ENCODE peak calls at places on chromosomes 1 and 21, in six cellular contexts. One of them, this sample, is unnamed.
A peak's percentile ranks its signal among the peaks of the same experiment; 100 is the strongest.

GRCh38 chr1:180849031-180849775 is 63.5 kb upstream of the KIAA1614 start:
- DNase-seq in spleen: no peak
- DNase-seq in pancreas: no peak
- DNase-seq in SK-N-SH: no peak
- DNase-seq in heart right ventricle: no peak
- DNase-seq in mesendoderm: no peak
- DNase-seq in this sample: no peak

GRCh38 chr1:31639543-31639942 is 5.1 kb downstream of the PEF1 start:
- DNase-seq in SK-N-SH: no peak
- DNase-seq in mesendoderm: no peak
- DNase-seq in heart right ventricle: no peak
- DNase-seq in spleen: no peak
- DNase-seq in pancreas: no peak
- DNase-seq in this sample: no peak

GRCh38 chr1:208829601-208830000 is 585.4 kb upstream of the PLXNA2 start:
- DNase-seq in SK-N-SH: no peak
- DNase-seq in spleen: no peak
- DNase-seq in mesendoderm: no peak
- DNase-seq in heart right ventricle: no peak
- DNase-seq in pancreas: no peak
- DNase-seq in this sample: no peak

GRCh38 chr1:211529453-211529852 is 37.5 kb upstream of the RD3 start:
- DNase-seq in SK-N-SH: no peak
- DNase-seq in spleen: no peak
- DNase-seq in mesendoderm: no peak
- DNase-seq in pancreas: no peak
- DNase-seq in heart right ventricle: no peak
- DNase-seq in this sample: no peak

GRCh38 chr1:228341814-228342626 is 64.6 kb downstream of the TRIM11 start:
- DNase-seq in SK-N-SH: no peak
- DNase-seq in heart right ventricle: no peak
- DNase-seq in pancreas: peak; percentile 12
- DNase-seq in mesendoderm: no peak
- DNase-seq in spleen: peak; percentile 59
- DNase-seq in this sample: peak; percentile 59

GRCh38 chr1:119744598-119744942 is 24.1 kb downstream of the HMGCS2 start:
- DNase-seq in mesendoderm: no peak
- DNase-seq in spleen: no peak
- DNase-seq in pancreas: no peak
- DNase-seq in SK-N-SH: no peak
- DNase-seq in heart right ventricle: no peak
- DNase-seq in this sample: no peak

GRCh38 chr1:221987860-221988520 is 246.1 kb upstream of the DUSP10 start:
- DNase-seq in spleen: no peak
- DNase-seq in pancreas: no peak
- DNase-seq in mesendoderm: peak; percentile 45
- DNase-seq in heart right ventricle: no peak
- DNase-seq in SK-N-SH: no peak
- DNase-seq in this sample: no peak

GRCh38 chr1:85058781-85059180 is 10.5 kb upstream of the MCOLN3 start:
- DNase-seq in SK-N-SH: no peak
- DNase-seq in heart right ventricle: no peak
- DNase-seq in pancreas: no peak
- DNase-seq in mesendoderm: no peak
- DNase-seq in spleen: no peak
- DNase-seq in this sample: no peak

GRCh38 chr21:29660047-29660720 is 279.6 kb downstream of the GRIK1 start:
- DNase-seq in heart right ventricle: no peak
- DNase-seq in SK-N-SH: no peak
- DNase-seq in spleen: no peak
- DNase-seq in mesendoderm: no peak
- DNase-seq in pancreas: no peak
- DNase-seq in this sample: no peak

GRCh38 chr1:197224160-197224559 is 43.9 kb upstream of the CRB1 start:
- DNase-seq in heart right ventricle: no peak
- DNase-seq in pancreas: no peak
- DNase-seq in mesendoderm: no peak
- DNase-seq in spleen: no peak
- DNase-seq in SK-N-SH: peak; percentile 13
- DNase-seq in this sample: no peak

GRCh38 chr1:218665216-218665615 is 320.1 kb downstream of the TGFB2 start:
- DNase-seq in SK-N-SH: no peak
- DNase-seq in pancreas: no peak
- DNase-seq in mesendoderm: no peak
- DNase-seq in heart right ventricle: peak; percentile 34
- DNase-seq in spleen: no peak
- DNase-seq in this sample: no peak

GRCh38 chr21:26070822-26071425 is 99.6 kb downstream of the APP start:
- DNase-seq in pancreas: no peak
- DNase-seq in heart right ventricle: peak; percentile 38
- DNase-seq in spleen: no peak
- DNase-seq in mesendoderm: peak; percentile 76
- DNase-seq in SK-N-SH: peak; percentile 28
- DNase-seq in this sample: no peak

GRCh38 chr1:212749924-212750535 is 41.5 kb downstream of the NSL1 start:
- DNase-seq in spleen: no peak
- DNase-seq in SK-N-SH: peak; percentile 65
- DNase-seq in pancreas: no peak
- DNase-seq in heart right ventricle: no peak
- DNase-seq in mesendoderm: peak; percentile 81
- DNase-seq in this sample: no peak

DNA sequence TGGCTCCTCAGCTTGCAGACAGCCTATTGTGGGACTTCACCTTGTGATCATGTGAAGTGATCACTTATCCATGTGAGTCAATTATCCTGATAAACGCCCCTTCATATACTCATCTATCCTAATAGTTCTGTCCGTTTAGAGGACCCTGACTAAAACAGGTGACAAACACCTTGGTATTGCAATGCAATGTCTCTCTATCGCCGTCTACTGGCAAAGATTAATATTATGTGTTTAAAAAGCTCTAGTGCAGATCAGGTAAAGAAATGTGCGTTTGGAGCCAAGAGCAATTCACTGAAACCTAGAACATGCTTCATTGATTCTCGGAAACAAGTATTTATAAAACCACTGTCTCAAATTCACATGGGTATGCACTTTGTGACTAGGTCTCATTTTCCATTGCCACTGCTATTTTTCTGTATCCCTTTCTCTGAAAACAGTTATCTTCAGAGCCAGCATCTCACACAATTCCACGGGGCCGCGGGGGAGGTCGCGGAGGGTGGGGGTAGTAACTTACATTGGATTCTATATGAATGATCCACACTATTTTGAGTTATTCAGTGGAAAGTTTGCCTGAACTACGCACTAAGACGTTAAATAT is 554.6 kb upstream of the NCAM2 start:
- DNase-seq in spleen: no peak
- DNase-seq in mesendoderm: peak; percentile 51
- DNase-seq in heart right ventricle: no peak
- DNase-seq in pancreas: no peak
- DNase-seq in SK-N-SH: peak; percentile 25
- DNase-seq in this sample: no peak
- H3K27me3 ChIP-seq in spleen: no peaks in the 10 kb centered on the region
- H3K27me3 ChIP-seq in mesendoderm: no peaks in the 10 kb centered on the region
- H3K27me3 ChIP-seq in heart right ventricle: no peaks in the 10 kb centered on the region
- H3K27me3 ChIP-seq in pancreas: no peaks in the 10 kb centered on the region
- H3K27me3 ChIP-seq in SK-N-SH: no peaks in the 10 kb centered on the region
- H3K27me3 ChIP-seq in this sample: no peaks in the 10 kb centered on the region

DNA sequence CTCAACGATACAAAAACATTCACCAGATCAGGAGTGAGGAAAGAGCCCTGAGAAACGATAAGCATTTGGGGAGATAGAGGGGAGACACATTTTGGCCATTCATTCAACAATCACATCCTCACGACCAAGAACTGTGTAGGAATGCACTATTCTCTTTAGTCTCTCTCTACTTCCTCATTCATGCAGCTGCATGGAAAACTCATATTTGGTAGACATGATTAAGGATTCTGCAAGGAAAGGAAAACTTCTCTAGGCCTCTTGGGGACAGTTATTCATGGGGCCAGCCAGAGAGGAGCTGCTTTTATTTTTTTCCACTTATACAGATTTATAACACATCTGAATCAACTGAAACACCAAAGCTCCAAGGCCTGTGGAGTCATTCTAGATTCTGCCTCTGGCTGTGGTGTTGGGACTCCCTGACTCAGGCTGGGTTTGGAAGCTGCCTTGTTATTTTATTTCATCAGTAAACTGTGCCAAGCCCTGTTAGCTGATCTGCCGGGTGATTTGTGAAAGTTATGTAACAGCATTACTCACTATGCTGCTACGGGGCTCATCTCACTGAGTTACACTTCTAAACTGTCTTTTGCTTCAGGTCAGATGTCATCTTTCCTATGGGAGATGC is 83.8 kb upstream of the EDEM3 start:
- DNase-seq in mesendoderm: no peak
- DNase-seq in pancreas: no peak
- DNase-seq in spleen: no peak
- DNase-seq in SK-N-SH: peak; percentile 9
- DNase-seq in heart right ventricle: peak; percentile 61
- DNase-seq in this sample: no peak
- H3K27ac ChIP-seq in mesendoderm: no peak overlapping the region
- H3K27ac ChIP-seq in pancreas: peak overlapping the region; percentile 30
- H3K27ac ChIP-seq in spleen: no peak overlapping the region
- H3K27ac ChIP-seq in SK-N-SH: peak overlapping the region; percentile 81
- H3K27ac ChIP-seq in heart right ventricle: peak overlapping the region; percentile 69
- H3K27ac ChIP-seq in this sample: no peak overlapping the region

DNA sequence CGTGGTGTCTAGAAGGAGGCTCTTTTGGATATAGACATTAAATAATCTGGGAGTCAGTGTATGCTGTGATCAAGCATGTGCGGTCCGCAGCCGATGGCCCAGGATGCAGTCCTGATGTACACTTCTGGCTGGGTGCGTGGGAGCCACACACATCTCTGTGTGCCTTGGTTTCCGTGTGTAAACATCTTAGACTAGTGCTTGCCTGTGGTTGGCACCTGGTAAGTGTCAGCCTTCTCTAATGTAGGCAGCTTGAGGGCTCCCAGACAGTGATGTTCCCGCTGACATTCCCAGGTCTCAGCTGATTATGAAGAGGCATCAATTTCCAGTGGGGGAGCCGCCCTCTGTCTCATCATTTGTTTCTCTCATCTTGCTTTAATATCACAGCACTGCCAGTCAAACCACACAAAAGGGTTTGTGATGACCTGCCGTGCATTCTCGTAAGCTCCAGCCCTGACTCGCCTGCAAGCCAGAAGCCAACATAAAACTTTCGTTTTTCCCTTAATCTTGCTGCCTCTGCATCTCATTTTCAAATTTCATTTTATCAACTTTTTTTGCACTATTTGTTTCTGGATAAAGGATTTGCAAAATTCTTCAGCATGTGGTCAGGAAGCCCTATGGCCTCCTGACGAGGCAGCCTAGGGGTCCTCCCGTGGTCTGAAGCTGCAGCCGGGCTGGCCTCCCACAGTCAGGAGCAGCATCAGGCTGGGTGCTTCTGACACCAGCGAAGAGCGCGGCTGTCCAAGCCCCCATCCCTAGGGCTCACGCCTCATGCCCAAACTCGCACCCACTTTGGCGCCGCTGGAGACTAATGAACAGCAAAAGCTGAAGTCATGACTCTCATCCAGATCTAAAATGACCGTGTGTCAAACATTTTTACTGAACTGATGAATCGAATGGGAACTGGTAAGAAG is 28.1 kb downstream of the PDE9A start:
- DNase-seq in SK-N-SH: no peak
- DNase-seq in mesendoderm: no peak
- DNase-seq in spleen: peak; percentile 54
- DNase-seq in pancreas: no peak
- DNase-seq in heart right ventricle: no peak
- DNase-seq in this sample: peak; percentile 68
- H3K27me3 ChIP-seq in SK-N-SH: no peaks in the 10 kb centered on the region
- H3K27me3 ChIP-seq in mesendoderm: no peaks in the 10 kb centered on the region
- H3K27me3 ChIP-seq in spleen: peaks cover 16% of the 10 kb centered on the region
- H3K27me3 ChIP-seq in pancreas: no peaks in the 10 kb centered on the region
- H3K27me3 ChIP-seq in heart right ventricle: peaks cover 6% of the 10 kb centered on the region
- H3K27me3 ChIP-seq in this sample: no peaks in the 10 kb centered on the region

DNA sequence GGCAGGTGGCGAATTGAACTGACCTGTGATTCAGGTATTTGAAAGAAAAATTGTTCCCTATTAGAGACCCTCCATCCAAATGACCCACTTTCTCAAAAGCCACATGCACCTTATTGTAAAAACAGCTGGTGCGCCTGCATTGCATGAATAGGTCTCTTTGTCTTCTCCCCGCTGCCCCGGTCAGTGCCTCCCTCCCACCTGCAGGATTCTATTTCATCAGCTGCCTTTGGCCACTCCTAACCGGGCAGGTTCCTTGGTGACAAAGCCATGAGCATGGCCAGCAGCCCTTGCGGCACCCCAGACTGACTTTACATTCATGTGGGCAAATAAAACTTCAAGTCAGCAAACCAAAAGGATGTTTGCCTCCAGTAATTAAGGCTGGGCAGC is 6.4 kb downstream of the TMPRSS3 start:
- DNase-seq in pancreas: peak; percentile 59
- DNase-seq in SK-N-SH: no peak
- DNase-seq in spleen: peak; percentile 44
- DNase-seq in heart right ventricle: no peak
- DNase-seq in mesendoderm: no peak
- DNase-seq in this sample: peak; percentile 45
- H3K27ac ChIP-seq in pancreas: peak overlapping the region; percentile 58
- H3K27ac ChIP-seq in SK-N-SH: no peak overlapping the region
- H3K27ac ChIP-seq in spleen: peak overlapping the region; percentile 7
- H3K27ac ChIP-seq in heart right ventricle: no peak overlapping the region
- H3K27ac ChIP-seq in mesendoderm: no peak overlapping the region
- H3K27ac ChIP-seq in this sample: no peak overlapping the region

GRCh38 chr1:110138956-110139355 is 11.3 kb upstream of the SLC6A17 start:
- DNase-seq in pancreas: no peak
- DNase-seq in mesendoderm: no peak
- DNase-seq in spleen: no peak
- DNase-seq in SK-N-SH: no peak
- DNase-seq in heart right ventricle: no peak
- DNase-seq in this sample: no peak
- H3K27me3 ChIP-seq in pancreas: no peaks in the 10 kb centered on the region
- H3K27me3 ChIP-seq in mesendoderm: no peaks in the 10 kb centered on the region
- H3K27me3 ChIP-seq in spleen: peaks cover 45% of the 10 kb centered on the region
- H3K27me3 ChIP-seq in SK-N-SH: peaks cover 26% of the 10 kb centered on the region
- H3K27me3 ChIP-seq in heart right ventricle: peaks cover 27% of the 10 kb centered on the region
- H3K27me3 ChIP-seq in this sample: peaks cover 15% of the 10 kb centered on the region

DNA sequence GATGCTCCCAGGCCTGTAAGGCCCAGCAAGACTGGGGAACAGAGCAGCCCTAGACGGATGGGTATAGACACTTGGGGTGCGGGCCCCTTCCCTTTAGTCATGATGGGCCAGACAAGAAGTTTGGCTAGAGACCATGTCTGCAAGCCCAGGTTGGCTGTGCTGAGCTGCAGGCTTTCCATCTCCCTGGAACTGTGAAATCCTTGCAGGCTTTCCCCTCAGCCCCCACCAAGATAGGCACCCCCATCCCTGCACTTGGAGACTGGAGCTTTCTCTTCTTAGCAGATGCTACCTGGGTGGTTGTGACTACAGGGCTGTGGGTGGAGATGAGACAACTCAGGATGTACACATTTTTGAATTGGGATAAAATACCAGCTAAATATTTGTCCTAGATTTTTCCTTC is 110.3 kb downstream of the PTPRU start:
- DNase-seq in heart right ventricle: no peak
- DNase-seq in spleen: peak; percentile 42
- DNase-seq in mesendoderm: no peak
- DNase-seq in pancreas: no peak
- DNase-seq in SK-N-SH: no peak
- DNase-seq in this sample: no peak
- H3K27ac ChIP-seq in heart right ventricle: no peak overlapping the region
- H3K27ac ChIP-seq in spleen: no peak overlapping the region
- H3K27ac ChIP-seq in mesendoderm: no peak overlapping the region
- H3K27ac ChIP-seq in pancreas: no peak overlapping the region
- H3K27ac ChIP-seq in SK-N-SH: no peak overlapping the region
- H3K27ac ChIP-seq in this sample: no peak overlapping the region

This sample was measured in left lung.